ENCODE peak calls at places on chromosomes 7 and 10, in four cellular contexts. One of them, this sample, is unnamed.

GRCh38 chr7:11786186-11786585 is 45.8 kb downstream of the THSD7A start:
- DNase-seq in H9: no peak
- DNase-seq in mesenchymal stem cell: no peak
- DNase-seq in H1: peak
- DNase-seq in this sample: peak

GRCh38 chr7:81244213-81244612 is 325.4 kb upstream of the SEMA3C start:
- DNase-seq in H9: no peak
- DNase-seq in mesenchymal stem cell: peak
- DNase-seq in H1: no peak
- DNase-seq in this sample: peak

GRCh38 chr10:6138456-6138855 is 49.6 kb downstream of the RBM17 start:
- DNase-seq in H9: no peak
- DNase-seq in mesenchymal stem cell: no peak
- DNase-seq in H1: no peak
- DNase-seq in this sample: no peak

GRCh38 chr7:140222797-140223196 is 46.0 kb upstream of the KDM7A start:
- DNase-seq in mesenchymal stem cell: no peak
- DNase-seq in H1: no peak
- DNase-seq in H9: no peak
- DNase-seq in this sample: no peak

GRCh38 chr7:4791738-4792536 is 16.5 kb downstream of the AP5Z1 start:
- DNase-seq in mesenchymal stem cell: peak
- DNase-seq in H9: peak
- DNase-seq in H1: peak
- DNase-seq in this sample: peak

GRCh38 chr7:85719981-85720963 is 533.4 kb upstream of the SEMA3D start:
- DNase-seq in H1: no peak
- DNase-seq in H9: no peak
- DNase-seq in mesenchymal stem cell: peak
- DNase-seq in this sample: no peak

GRCh38 chr10:8594176-8594575 is 539.7 kb downstream of the GATA3 start:
- DNase-seq in H1: no peak
- DNase-seq in mesenchymal stem cell: no peak
- DNase-seq in H9: no peak
- DNase-seq in this sample: peak

GRCh38 chr7:100694196-100694745 is at the start of gene GIGYF1:
- DNase-seq in mesenchymal stem cell: peak
- DNase-seq in H9: peak
- DNase-seq in H1: no peak
- DNase-seq in this sample: peak

GRCh38 chr7:132061931-132062330 is 505.5 kb upstream of the PODXL start:
- DNase-seq in H1: no peak
- DNase-seq in mesenchymal stem cell: no peak
- DNase-seq in H9: no peak
- DNase-seq in this sample: no peak

GRCh38 chr10:73968101-73968515 is 29.8 kb upstream of the VCL start:
- DNase-seq in H1: no peak
- DNase-seq in mesenchymal stem cell: peak
- DNase-seq in H9: no peak
- DNase-seq in this sample: no peak

GRCh38 chr7:89760690-89761089 is 393.6 kb upstream of the STEAP1 start:
- DNase-seq in H1: no peak
- DNase-seq in H9: no peak
- DNase-seq in mesenchymal stem cell: no peak
- DNase-seq in this sample: no peak

GRCh38 chr7:73521636-73522080 is 435 bp downstream of the BAZ1B start:
- DNase-seq in H1: no peak
- DNase-seq in mesenchymal stem cell: peak
- DNase-seq in H9: peak
- DNase-seq in this sample: peak

GRCh38 chr10:131569851-131570715 is 258.6 kb upstream of the TCERG1L start:
- DNase-seq in H9: peak
- DNase-seq in H1: peak
- DNase-seq in mesenchymal stem cell: no peak
- DNase-seq in this sample: no peak

GRCh38 chr7:30564243-30564892 is 30.3 kb upstream of the GARS1 start:
- DNase-seq in H9: peak
- DNase-seq in H1: peak
- DNase-seq in mesenchymal stem cell: peak
- DNase-seq in this sample: peak

GRCh38 chr10:76037531-76037930 is 606.1 kb downstream of the LRMDA start:
- DNase-seq in H9: no peak
- DNase-seq in H1: no peak
- DNase-seq in mesenchymal stem cell: peak
- DNase-seq in this sample: peak

GRCh38 chr10:12448729-12449391 is 99.5 kb downstream of the CAMK1D start:
- DNase-seq in mesenchymal stem cell: peak
- DNase-seq in H1: no peak
- DNase-seq in H9: no peak
- DNase-seq in this sample: peak

GRCh38 chr10:116001266-116001857 is 271.6 kb downstream of the GFRA1 start:
- DNase-seq in mesenchymal stem cell: no peak
- DNase-seq in H9: no peak
- DNase-seq in H1: no peak
- DNase-seq in this sample: no peak

GRCh38 chr7:83155996-83156395 is 6.7 kb downstream of the PCLO start:
- DNase-seq in H1: no peak
- DNase-seq in mesenchymal stem cell: no peak
- DNase-seq in H9: no peak
- DNase-seq in this sample: no peak

GRCh38 chr10:46175311-46175710 is 111.5 kb upstream of the ANTXRL start:
- DNase-seq in H1: no peak
- DNase-seq in H9: no peak
- DNase-seq in mesenchymal stem cell: no peak
- DNase-seq in this sample: no peak

GRCh38 chr7:106802589-106802988 is 62.5 kb upstream of the PIK3CG start:
- DNase-seq in H1: no peak
- DNase-seq in H9: no peak
- DNase-seq in mesenchymal stem cell: no peak
- DNase-seq in this sample: no peak

GRCh38 chr10:124917168-124917938 is 24.6 kb upstream of the ZRANB1 start:
- DNase-seq in H1: no peak
- DNase-seq in mesenchymal stem cell: peak
- DNase-seq in H9: peak
- DNase-seq in this sample: peak

GRCh38 chr10:49592726-49593563 is 17.2 kb upstream of the SLC18A3 start:
- DNase-seq in mesenchymal stem cell: peak
- DNase-seq in H9: peak
- DNase-seq in H1: no peak
- DNase-seq in this sample: peak

GRCh38 chr10:96025566-96025965 is 17.8 kb upstream of the CCNJ start:
- DNase-seq in mesenchymal stem cell: peak
- DNase-seq in H9: peak
- DNase-seq in H1: no peak
- DNase-seq in this sample: peak

GRCh38 chr10:104274762-104275721 is 6.1 kb downstream of the GSTO2 start:
- DNase-seq in H1: peak
- DNase-seq in mesenchymal stem cell: no peak
- DNase-seq in H9: peak
- DNase-seq in this sample: peak

GRCh38 chr10:64813391-64813790 is 1292.2 kb downstream of the REEP3 start:
- DNase-seq in mesenchymal stem cell: no peak
- DNase-seq in H1: no peak
- DNase-seq in H9: no peak
- DNase-seq in this sample: no peak

GRCh38 chr7:139630643-139631519 is 107.4 kb downstream of the CLEC2L start:
- DNase-seq in H9: no peak
- DNase-seq in H1: no peak
- DNase-seq in mesenchymal stem cell: no peak
- DNase-seq in this sample: no peak

GRCh38 chr7:76048668-76048988 is 722 bp downstream of the MDH2 start:
- DNase-seq in mesenchymal stem cell: no peak
- DNase-seq in H1: no peak
- DNase-seq in H9: peak
- DNase-seq in this sample: no peak

GRCh38 chr10:112510384-112510783 is 63.4 kb downstream of the VTI1A start:
- DNase-seq in mesenchymal stem cell: no peak
- DNase-seq in H1: no peak
- DNase-seq in H9: no peak
- DNase-seq in this sample: no peak

GRCh38 chr10:72663971-72664370 is 28.0 kb upstream of the MCU start:
- DNase-seq in H1: no peak
- DNase-seq in mesenchymal stem cell: no peak
- DNase-seq in H9: no peak
- DNase-seq in this sample: no peak

GRCh38 chr10:122344741-122345258 is 29.7 kb upstream of the PLEKHA1 start:
- DNase-seq in H9: no peak
- DNase-seq in mesenchymal stem cell: peak
- DNase-seq in H1: no peak
- DNase-seq in this sample: peak
- H2AK5ac ChIP-seq in H9: no peak
- H2AK5ac ChIP-seq in mesenchymal stem cell: no peak
- H2AK5ac ChIP-seq in H1: peak
- H2AK5ac ChIP-seq in this sample: no peak

DNA sequence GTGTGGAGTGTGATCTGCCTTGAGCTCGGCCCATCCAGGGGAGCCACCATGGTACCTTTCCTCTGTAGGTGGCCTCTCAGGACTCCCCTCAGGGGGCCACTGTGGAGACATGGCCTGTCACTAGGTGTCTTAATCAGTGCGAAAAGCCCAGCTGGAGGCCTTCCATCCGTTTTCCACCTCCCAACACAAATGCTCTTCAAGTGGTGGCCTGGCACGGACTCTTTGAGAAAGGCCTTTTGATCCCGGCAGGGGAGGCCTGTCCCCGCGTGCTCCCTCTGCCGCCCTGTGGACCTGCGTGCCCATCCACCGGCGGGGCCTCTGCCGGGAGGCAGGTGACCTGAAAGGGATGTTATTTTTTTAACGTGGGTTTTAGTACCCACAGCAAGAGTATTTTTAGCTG is 149.5 kb downstream of the RGS10 start:
- DNase-seq in H1: no peak
- DNase-seq in mesenchymal stem cell: no peak
- DNase-seq in H9: no peak
- DNase-seq in this sample: no peak
- H2BK12ac ChIP-seq in H1: no peak
- H2BK12ac ChIP-seq in mesenchymal stem cell: no peak
- H2BK12ac ChIP-seq in H9: no peak
- H2BK12ac ChIP-seq in this sample: no peak

GRCh38 chr10:113554214-113554613 is 1.4 kb downstream of the HABP2 start:
- DNase-seq in mesenchymal stem cell: no peak
- DNase-seq in H9: no peak
- DNase-seq in H1: no peak
- DNase-seq in this sample: no peak

GRCh38 chr10:113557389-113558321 is 4.8 kb downstream of the HABP2 start:
- DNase-seq in H1: no peak
- DNase-seq in mesenchymal stem cell: no peak
- DNase-seq in H9: peak
- DNase-seq in this sample: peak

GRCh38 chr10:113553149-113553548 is 296 bp downstream of the HABP2 start:
- DNase-seq in mesenchymal stem cell: no peak
- DNase-seq in H1: no peak
- DNase-seq in H9: no peak
- DNase-seq in this sample: no peak

GRCh38 chr10:113555751-113556150 is 2.9 kb downstream of the HABP2 start:
- DNase-seq in mesenchymal stem cell: no peak
- DNase-seq in H9: no peak
- DNase-seq in H1: no peak
- DNase-seq in this sample: no peak

GRCh38 chr10:113555245-113555644 is 2.4 kb downstream of the HABP2 start:
- DNase-seq in H1: no peak
- DNase-seq in H9: no peak
- DNase-seq in mesenchymal stem cell: no peak
- DNase-seq in this sample: no peak
- H3K4ac ChIP-seq in H1: no peak
- H3K4ac ChIP-seq in H9: no peak
- H3K4ac ChIP-seq in mesenchymal stem cell: no peak
- H3K4ac ChIP-seq in this sample: no peak

GRCh38 chr10:71228875-71229720 is 16.7 kb downstream of the UNC5B start:
- DNase-seq in mesenchymal stem cell: no peak
- DNase-seq in H1: no peak
- DNase-seq in H9: no peak
- DNase-seq in this sample: no peak
- H2AK5ac ChIP-seq in mesenchymal stem cell: no peak
- H2AK5ac ChIP-seq in H1: peak
- H2AK5ac ChIP-seq in H9: no peak
- H2AK5ac ChIP-seq in this sample: peak

This sample was measured in trophoblast cell.